ENCODE peak calls at places on chromosomes 7 and 10, in four cellular contexts. W is vagina, H is GM12892, Q is breast epithelium. J is an unnamed sample.

GRCh38 chr7:17244786-17245185 is 53.7 kb upstream of the AHR start:
- DNase-seq in Q (no peak), W (no peak), H (no peak), J (no peak)

GRCh38 chr7:31493714-31494181 is 20.1 kb upstream of the ITPRID1 start:
- DNase-seq in W (no peak), H (no peak), Q (no peak), J (no peak)

GRCh38 chr7:110119883-110120581 is 970.9 kb upstream of the LRRN3 start:
- DNase-seq in Q (no peak), W (no peak), H (no peak), J (no peak)

GRCh38 chr10:1134156-1134555 is 78.0 kb downstream of the WDR37 start:
- DNase-seq in W (peak), H (no peak), Q (no peak), J (peak)

GRCh38 chr7:114856625-114857024 is 65.3 kb upstream of the MDFIC start:
- DNase-seq in W (no peak), H (no peak), Q (no peak), J (no peak)

GRCh38 chr7:95213809-95214492 is 110.4 kb downstream of the PON1 start:
- DNase-seq in W (no peak), H (no peak), Q (no peak), J (no peak)

GRCh38 chr7:1192171-1192676 is 32.2 kb upstream of the ZFAND2A start:
- DNase-seq in W (no peak), Q (no peak), H (no peak), J (no peak)

GRCh38 chr10:11146402-11147171 is 128.9 kb downstream of the CELF2 start:
- DNase-seq in Q (no peak), W (no peak), H (no peak), J (no peak)

GRCh38 chr7:90629306-90629918 is 33.3 kb downstream of the CDK14 start:
- DNase-seq in W (no peak), Q (no peak), H (no peak), J (no peak)

GRCh38 chr10:104267721-104268690 is 978 bp upstream of the GSTO2 start:
- DNase-seq in Q (no peak), W (no peak), H (no peak), J (no peak)

GRCh38 chr10:97332586-97333350 is 1.8 kb downstream of the FRAT2 start:
- DNase-seq in W (no peak), H (no peak), Q (no peak), J (no peak)

GRCh38 chr7:95824586-95824985 is 52.2 kb downstream of the DYNC1I1 start:
- DNase-seq in W (no peak), Q (no peak), H (no peak), J (no peak)

GRCh38 chr10:12606461-12606860 is 257.1 kb downstream of the CAMK1D start:
- DNase-seq in H (no peak), Q (no peak), W (no peak), J (no peak)

GRCh38 chr7:3092468-3092867 is 48.8 kb upstream of the CARD11 start:
- DNase-seq in W (no peak), H (peak), Q (no peak), J (no peak)

GRCh38 chr7:152144557-152145245 is 119.2 kb downstream of the GALNT11 start:
- DNase-seq in W (no peak), Q (no peak), H (no peak), J (no peak)

GRCh38 chr7:96212474-96212873 is 109.4 kb downstream of the SLC25A13 start:
- DNase-seq in H (no peak), W (no peak), Q (no peak), J (no peak)

GRCh38 chr10:23530079-23530478 is 91.2 kb downstream of the OTUD1 start:
- DNase-seq in H (no peak), Q (no peak), W (no peak), J (no peak)

GRCh38 chr10:84194424-84195043 is at the start of gene CDHR1:
- DNase-seq in Q (no peak), W (no peak), H (peak), J (peak)

GRCh38 chr10:124259139-124259825 is 159.4 kb downstream of the OAT start:
- DNase-seq in W (no peak), H (no peak), Q (no peak), J (no peak)

GRCh38 chr7:36905836-36906235 is 181.5 kb upstream of the AOAH start:
- DNase-seq in H (no peak), Q (no peak), W (no peak), J (no peak)

GRCh38 chr7:69837387-69838068 is 239.3 kb downstream of the AUTS2 start:
- DNase-seq in H (no peak), Q (no peak), W (no peak), J (no peak)

DNA sequence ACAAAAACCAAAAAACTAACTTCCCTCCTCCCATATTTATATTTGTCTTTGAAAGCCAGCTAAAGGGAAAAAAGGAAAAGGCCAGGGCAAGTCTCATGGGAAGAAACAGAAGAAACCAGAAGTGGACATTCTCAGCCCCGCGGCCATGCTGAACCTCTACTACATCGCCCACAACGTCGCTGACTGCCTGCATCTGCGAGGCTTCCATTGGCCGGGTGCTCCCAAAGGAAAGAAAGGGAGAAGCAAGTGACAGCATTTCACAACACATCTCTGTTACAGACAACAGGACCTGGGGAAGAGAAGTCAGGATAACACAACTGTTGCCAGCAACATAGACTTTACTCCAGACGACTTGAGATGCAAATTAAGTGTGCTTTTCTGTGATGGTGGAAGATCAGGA is 9.9 kb downstream of the SMKR1 start:
- DNase-seq in W (no peak), Q (no peak), H (no peak), J (no peak)
- TF ChIP-seq POLR2AphosphoS5 in W (no peak), Q (no peak), H (no peak), J (no peak)

GRCh38 chr10:130358981-130359650 is 222.9 kb downstream of the GLRX3 start:
- DNase-seq in H (no peak), Q (no peak), W (no peak), J (no peak)
- TF ChIP-seq POLR2AphosphoS5 in H (no peak), Q (no peak), W (no peak), J (no peak)

DNA sequence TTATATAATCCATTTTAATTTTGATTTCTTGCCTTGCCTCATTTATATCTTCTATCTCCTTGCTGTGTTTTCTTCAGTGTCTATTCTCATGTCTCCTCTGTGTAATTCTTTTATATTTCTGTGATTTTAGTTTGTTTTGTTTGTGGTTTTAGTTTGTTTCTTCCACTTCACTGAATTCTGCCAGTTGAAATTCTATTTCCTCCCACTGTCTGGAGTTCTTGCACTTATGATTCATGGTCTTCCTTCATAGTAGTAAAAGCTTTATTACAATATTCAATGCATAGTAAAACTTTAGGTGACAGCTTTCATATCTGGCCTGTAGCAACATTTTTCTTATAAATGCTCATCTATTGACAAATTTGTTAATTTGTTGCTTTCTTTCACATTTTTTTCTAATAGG is 113.3 kb downstream of the MAGI2 start:
- DNase-seq in W (no peak), H (no peak), Q (no peak), J (no peak)
- TF ChIP-seq POLR2AphosphoS5 in W (no peak), H (no peak), Q (no peak), J (no peak)

GRCh38 chr10:32378371-32379301 is 31.7 kb upstream of the EPC1 start:
- DNase-seq in Q (peak), H (peak), W (peak), J (no peak)
- TF ChIP-seq POLR2AphosphoS5 in Q (peak), H (peak), W (peak), J (peak)

GRCh38 chr7:55132890-55133551 is 114.2 kb downstream of the EGFR start:
- DNase-seq in Q (no peak), W (peak), H (no peak), J (no peak)
- TF ChIP-seq POLR2AphosphoS5 in Q (peak), W (peak), H (no peak), J (no peak)

DNA sequence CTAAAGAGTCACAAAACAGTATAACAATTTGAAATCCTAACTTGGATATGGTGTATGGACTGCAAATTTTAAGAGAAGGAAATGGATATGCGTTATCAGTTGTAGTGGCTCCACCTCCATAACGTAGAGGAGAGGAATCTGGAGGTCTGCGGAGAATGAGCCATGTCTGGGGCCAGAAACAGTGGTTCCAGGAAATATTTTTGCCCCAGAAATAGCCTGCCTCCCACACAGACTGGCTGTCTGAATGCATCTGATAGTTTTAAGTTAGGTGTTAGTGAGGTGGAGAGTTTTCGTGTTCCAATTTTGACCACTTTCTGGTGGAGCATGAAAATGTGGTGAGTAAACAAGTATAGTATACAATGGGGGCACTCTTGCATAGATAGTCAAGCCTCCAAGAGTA is 1.6 kb downstream of the PHTF2 start:
- DNase-seq in W (no peak), H (no peak), Q (no peak), J (no peak)
- TF ChIP-seq POLR2AphosphoS5 in W (no peak), H (no peak), Q (no peak), J (no peak)

DNA sequence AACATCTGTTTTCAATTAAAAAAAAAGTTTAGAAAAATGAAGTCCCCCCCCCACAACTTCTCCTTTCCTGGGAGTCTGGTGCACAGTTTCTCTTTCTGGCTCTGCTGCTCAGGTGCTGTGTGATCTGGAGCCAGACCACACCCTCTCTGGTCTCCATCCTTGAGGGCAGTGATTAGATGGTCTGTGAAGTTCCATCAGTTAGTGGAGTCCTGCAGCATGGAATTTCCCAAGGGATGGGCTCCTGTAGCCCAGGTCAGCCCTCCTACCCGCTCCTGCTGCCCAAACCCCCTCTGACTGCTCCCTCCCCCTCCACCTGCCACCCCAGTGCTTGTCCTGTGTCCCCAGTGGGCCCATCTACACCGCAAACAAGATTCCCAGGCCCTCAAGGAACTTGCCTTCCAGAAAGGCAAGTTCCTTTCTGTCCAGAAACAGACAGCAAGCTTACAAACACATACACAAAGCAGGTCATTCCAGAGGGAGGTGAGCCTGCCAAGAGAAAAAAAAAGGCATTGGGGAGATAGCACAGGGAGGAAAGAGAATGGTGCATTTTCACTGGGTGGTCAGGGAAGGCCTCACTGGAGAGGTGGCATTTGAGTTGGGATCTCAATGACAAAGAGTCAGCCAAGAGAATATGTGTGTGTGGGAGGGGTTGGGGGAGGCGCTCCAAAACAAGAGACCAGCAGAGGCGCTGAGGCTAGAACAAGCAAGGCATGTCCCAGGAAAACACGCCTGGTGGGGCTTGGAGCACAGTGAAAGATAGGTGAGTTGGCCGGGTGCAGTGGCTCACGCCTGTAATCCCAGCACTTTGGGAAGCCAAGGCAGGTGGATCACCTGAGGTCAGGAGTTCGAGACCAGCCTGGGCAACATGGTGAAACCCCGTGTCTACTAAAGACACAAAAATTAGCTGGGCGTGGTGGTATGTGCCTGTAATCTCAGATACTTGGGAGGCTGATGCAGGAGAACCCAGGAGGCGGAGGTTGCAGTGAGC is 49.5 kb upstream of the SLC29A3 start:
- DNase-seq in W (no peak), Q (no peak), H (no peak), J (peak)
- TF ChIP-seq POLR2AphosphoS5 in W (no peak), Q (no peak), H (no peak), J (no peak)